ENCODE peak calls at places on chromosomes 13 and 19, in five cellular contexts. O, X, A, Y and S are unnamed samples.

GRCh38 chr13:68784275-68784674 is 1323.4 kb upstream of the ATXN8OS start:
- DNase-seq in O (no peak), X (no peak), A (no peak), Y (no peak), S (no peak)

GRCh38 chr19:19628499-19629134 is 597 bp upstream of the LPAR2 start:
- DNase-seq in O (peak; percentile 52), X (peak; percentile 96), A (peak; percentile 86), Y (peak; percentile 81), S (no peak)

GRCh38 chr19:30095171-30095570 is 153.1 kb downstream of the URI1 start:
- DNase-seq in O (no peak), X (peak; percentile 48), A (no peak), Y (no peak), S (no peak)

GRCh38 chr19:778910-779653 is 18.2 kb upstream of the PTBP1 start:
- DNase-seq in O (no peak), X (peak; percentile 95), A (peak; percentile 58), Y (peak; percentile 77), S (peak; percentile 88)

GRCh38 chr13:79918620-79919019 is 422.3 kb downstream of the SPRY2 start:
- DNase-seq in O (no peak), X (no peak), A (no peak), Y (no peak), S (no peak)

GRCh38 chr13:29476046-29476445 is 119.4 kb downstream of the SLC7A1 start:
- DNase-seq in O (no peak), X (no peak), A (no peak), Y (no peak), S (no peak)

GRCh38 chr19:42111811-42112210 is 20.4 kb downstream of the POU2F2 start:
- DNase-seq in O (no peak), X (peak; percentile 10), A (no peak), Y (no peak), S (no peak)

GRCh38 chr19:444677-445210 is 16.1 kb downstream of the SHC2 start:
- DNase-seq in O (no peak), X (no peak), A (no peak), Y (no peak), S (no peak)

GRCh38 chr19:35738887-35739229 is 3.4 kb downstream of the IGFLR1 start:
- DNase-seq in O (no peak), X (peak; percentile 51), A (no peak), Y (no peak), S (no peak)

GRCh38 chr19:17246681-17247425 is 1.1 kb upstream of the NR2F6 start:
- DNase-seq in O (peak; percentile 81), X (peak; percentile 92), A (peak; percentile 55), Y (no peak), S (no peak)

GRCh38 chr13:113083402-113084061 is 22.1 kb upstream of the F7 start:
- DNase-seq in O (no peak), X (peak; percentile 93), A (no peak), Y (no peak), S (peak; percentile 74)

GRCh38 chr19:18119243-18120105 is 21.9 kb downstream of the MAST3 start:
- DNase-seq in O (no peak), X (peak; percentile 74), A (no peak), Y (no peak), S (no peak)

GRCh38 chr13:21742041-21742440 is 71.2 kb downstream of the FGF9 start:
- DNase-seq in O (peak; percentile 72), X (no peak), A (no peak), Y (no peak), S (no peak)

GRCh38 chr13:107937841-107938240 is 277.5 kb downstream of the LIG4 start:
- DNase-seq in O (no peak), X (no peak), A (no peak), Y (no peak), S (no peak)

GRCh38 chr13:30745917-30746686 is 10.8 kb downstream of the ALOX5AP start:
- DNase-seq in O (peak; percentile 81), X (no peak), A (peak; percentile 46), Y (no peak), S (no peak)

GRCh38 chr13:79229761-79230160 is 176.3 kb downstream of the RBM26 start:
- DNase-seq in O (no peak), X (no peak), A (no peak), Y (no peak), S (no peak)

GRCh38 chr19:37963190-37963947 is 56.4 kb downstream of the SIPA1L3 start:
- DNase-seq in O (no peak), X (peak; percentile 88), A (no peak), Y (no peak), S (no peak)

GRCh38 chr19:31154021-31154420 is 195.2 kb downstream of the TSHZ3 start:
- DNase-seq in O (no peak), X (no peak), A (no peak), Y (no peak), S (no peak)

GRCh38 chr13:26460652-26461051 is 96.8 kb upstream of the WASF3 start:
- DNase-seq in O (no peak), X (no peak), A (peak; percentile 77), Y (no peak), S (peak; percentile 79)

GRCh38 chr13:97231118-97231831 is 9.1 kb downstream of the MBNL2 start:
- DNase-seq in O (no peak), X (no peak), A (no peak), Y (no peak), S (no peak)

GRCh38 chr13:72808917-72809500 is 27.1 kb downstream of the PIBF1 start:
- DNase-seq in O (no peak), X (peak; percentile 8), A (no peak), Y (no peak), S (no peak)

GRCh38 chr19:42634409-42635232 is 39.9 kb upstream of the CEACAM8 start:
- DNase-seq in O (no peak), X (peak; percentile 87), A (peak; percentile 44), Y (peak; percentile 3), S (no peak)

GRCh38 chr13:55517312-55517711 is 1623.4 kb upstream of the PRR20A start:
- DNase-seq in O (no peak), X (no peak), A (no peak), Y (no peak), S (no peak)

GRCh38 chr19:38373907-38374331 is 452 bp upstream of the PSMD8 start:
- DNase-seq in O (no peak), X (no peak), A (no peak), Y (no peak), S (no peak)

GRCh38 chr19:31562916-31563626 is 213.8 kb upstream of the TSHZ3 start:
- DNase-seq in O (no peak), X (no peak), A (no peak), Y (no peak), S (peak; percentile 21)

GRCh38 chr19:1182727-1183126 is 8.7 kb upstream of the SBNO2 start:
- DNase-seq in O (no peak), X (no peak), A (no peak), Y (no peak), S (no peak)

GRCh38 chr19:34365463-34366401 is 736 bp downstream of the GPI start:
- DNase-seq in O (peak; percentile 74), X (peak; percentile 92), A (peak; percentile 49), Y (peak; percentile 57), S (no peak)

GRCh38 chr13:18948012-18948663 is 233.5 kb downstream of the TUBA3C start:
- DNase-seq in O (no peak), X (peak; percentile 39), A (no peak), Y (no peak), S (no peak)

GRCh38 chr19:32067686-32068085 is 277.7 kb upstream of the ZNF507 start:
- DNase-seq in O (no peak), X (no peak), A (no peak), Y (no peak), S (no peak)

GRCh38 chr19:40278361-40279045 is 6.6 kb downstream of the AKT2 start:
- DNase-seq in O (no peak), X (no peak), A (no peak), Y (no peak), S (no peak)

GRCh38 chr13:70235565-70235964 is 127.3 kb upstream of the KLHL1 start:
- DNase-seq in O (no peak), X (no peak), A (no peak), Y (no peak), S (no peak)
- TF ChIP-seq CTCF in O (no peak), X (no peak), A (no peak), Y (no peak), S (no peak)

GRCh38 chr19:48512504-48513288 is 1.1 kb upstream of the LMTK3 start:
- DNase-seq in O (no peak), X (peak; percentile 64), A (no peak), Y (no peak), S (no peak)

GRCh38 chr19:48511321-48511731 is 309 bp downstream of the LMTK3 start:
- DNase-seq in O (no peak), X (no peak), A (no peak), Y (no peak), S (no peak)

GRCh38 chr19:48514123-48514458 is 2.5 kb upstream of the LMTK3 start:
- DNase-seq in O (no peak), X (no peak), A (no peak), Y (no peak), S (no peak)

GRCh38 chr19:48511800-48512503 is at the start of gene LMTK3:
- DNase-seq in O (no peak), X (peak; percentile 90), A (peak; percentile 45), Y (no peak), S (no peak)

DNA sequence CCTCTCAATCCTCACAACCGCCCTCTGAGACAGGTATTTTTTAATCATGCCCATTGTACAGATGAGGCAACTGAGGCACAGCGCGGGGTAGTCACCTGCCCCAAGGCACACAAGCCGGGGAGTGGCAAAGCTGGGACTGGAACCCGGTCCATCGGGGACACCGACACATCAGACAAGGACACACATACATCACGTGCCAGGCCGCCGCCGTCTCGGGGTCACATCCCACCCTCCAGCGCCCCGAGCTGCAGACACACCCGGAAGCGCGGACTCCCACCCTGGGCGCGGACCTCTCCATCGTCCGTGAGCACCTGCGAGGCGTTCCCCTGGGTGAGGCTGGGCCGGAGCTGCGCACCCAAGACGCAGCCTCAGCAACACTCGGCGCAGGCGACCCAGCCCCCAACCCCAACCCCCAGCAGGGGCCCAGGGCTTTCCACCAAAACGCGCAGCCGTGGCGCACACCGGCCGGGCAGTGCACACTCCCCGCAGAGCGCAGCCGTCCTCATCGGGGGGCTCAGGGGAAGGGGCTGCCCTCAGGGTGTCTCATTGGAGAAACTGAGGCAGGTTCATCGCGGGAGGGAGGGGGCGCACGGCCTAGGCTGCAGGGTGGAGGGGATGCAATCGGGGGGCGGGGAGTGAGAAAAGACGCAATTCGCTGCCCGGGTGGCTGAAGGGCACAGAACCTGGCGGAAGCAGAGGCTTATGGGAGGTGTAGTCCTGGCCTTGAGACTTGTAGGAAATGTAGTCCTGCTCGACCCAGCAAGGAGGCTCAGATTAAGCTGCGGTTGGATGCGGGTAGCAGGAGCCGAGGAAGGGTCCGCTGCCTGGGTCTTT is 1.9 kb upstream of the LMTK3 start:
- DNase-seq in O (peak; percentile 78), X (peak; percentile 96), A (peak; percentile 80), Y (peak; percentile 47), S (no peak)
- H3K27ac ChIP-seq in O (no peak overlapping the region), X (no peak overlapping the region), A (no peak overlapping the region), Y (no peak overlapping the region), S (peak overlapping the region; percentile 51)

DNA sequence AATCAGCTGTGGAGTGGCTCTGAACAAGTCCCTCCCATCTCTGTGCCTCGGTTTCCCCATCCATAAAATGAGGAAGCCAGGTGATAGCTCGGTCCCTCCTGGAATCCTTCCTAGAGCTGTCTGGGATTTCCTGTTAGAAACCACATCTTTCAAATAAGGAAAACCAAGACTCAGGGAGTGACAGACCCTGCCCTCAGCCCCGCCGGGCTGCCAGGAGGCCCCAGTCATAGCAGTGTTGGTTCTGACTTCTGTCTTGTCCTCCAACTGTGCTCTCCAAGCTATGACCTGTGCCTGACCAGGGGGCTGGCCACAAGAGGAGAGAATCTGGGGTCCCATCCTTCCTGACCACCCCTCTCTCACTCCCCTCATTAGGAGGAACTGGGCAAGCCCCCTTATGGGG is 1.1 kb upstream of the SHD start:
- DNase-seq in O (no peak), X (peak; percentile 68), A (no peak), Y (no peak), S (no peak)
- H3K4me3 ChIP-seq in O (no peak overlapping the region), X (no peak overlapping the region), A (no peak overlapping the region), Y (no peak overlapping the region), S (peak overlapping the region; percentile 55)

GRCh38 chr19:53190253-53190652 is 2.9 kb downstream of the ZNF665 start:
- DNase-seq in O (no peak), X (no peak), A (no peak), Y (no peak), S (no peak)
- TF ChIP-seq CTCF in O (no peak), X (no peak), A (no peak), Y (no peak), S (no peak)